ENCODE peak calls at places on chromosomes 13 and 19, in nine cellular contexts. One of them, this sample, is unnamed.

GRCh38 chr13:85334187-85334586 is 465.0 kb downstream of the SLITRK6 start:
- DNase-seq in IMR-90: no peak
- DNase-seq in tibial nerve: no peak
- DNase-seq in PC-9: no peak
- DNase-seq in GM23338: no peak
- DNase-seq in psoas muscle: no peak
- DNase-seq in suprapubic skin: no peak
- DNase-seq in heart left ventricle: no peak
- DNase-seq in right lobe of liver: no peak
- DNase-seq in this sample: peak; percentile 92

GRCh38 chr13:44323754-44324153 is 49.9 kb upstream of the SERP2 start:
- DNase-seq in suprapubic skin: no peak
- DNase-seq in psoas muscle: no peak
- DNase-seq in PC-9: no peak
- DNase-seq in tibial nerve: no peak
- DNase-seq in right lobe of liver: no peak
- DNase-seq in GM23338: no peak
- DNase-seq in heart left ventricle: no peak
- DNase-seq in IMR-90: no peak
- DNase-seq in this sample: no peak

GRCh38 chr19:15154002-15154612 is 46.7 kb downstream of the NOTCH3 start:
- DNase-seq in heart left ventricle: no peak
- DNase-seq in right lobe of liver: no peak
- DNase-seq in GM23338: peak; percentile 86
- DNase-seq in IMR-90: peak; percentile 53
- DNase-seq in psoas muscle: no peak
- DNase-seq in PC-9: peak; percentile 64
- DNase-seq in tibial nerve: no peak
- DNase-seq in suprapubic skin: no peak
- DNase-seq in this sample: peak; percentile 73

GRCh38 chr13:35712907-35713685 is 236.6 kb upstream of the MAB21L1 start:
- DNase-seq in tibial nerve: no peak
- DNase-seq in IMR-90: peak; percentile 71
- DNase-seq in PC-9: no peak
- DNase-seq in suprapubic skin: no peak
- DNase-seq in psoas muscle: no peak
- DNase-seq in right lobe of liver: no peak
- DNase-seq in GM23338: peak; percentile 29
- DNase-seq in heart left ventricle: no peak
- DNase-seq in this sample: peak; percentile 34

GRCh38 chr13:26923824-26924605 is 163.4 kb upstream of the GPR12 start:
- DNase-seq in right lobe of liver: no peak
- DNase-seq in suprapubic skin: no peak
- DNase-seq in IMR-90: peak; percentile 34
- DNase-seq in heart left ventricle: no peak
- DNase-seq in tibial nerve: no peak
- DNase-seq in GM23338: no peak
- DNase-seq in PC-9: no peak
- DNase-seq in psoas muscle: no peak
- DNase-seq in this sample: peak; percentile 4

GRCh38 chr13:92513672-92514071 is 712.9 kb upstream of the GPC6 start:
- DNase-seq in PC-9: no peak
- DNase-seq in right lobe of liver: no peak
- DNase-seq in GM23338: no peak
- DNase-seq in heart left ventricle: no peak
- DNase-seq in tibial nerve: no peak
- DNase-seq in IMR-90: peak; percentile 6
- DNase-seq in psoas muscle: no peak
- DNase-seq in suprapubic skin: no peak
- DNase-seq in this sample: no peak

GRCh38 chr19:11694533-11695439 is 44.0 kb downstream of the ZNF823 start:
- DNase-seq in GM23338: peak; percentile 99
- DNase-seq in psoas muscle: peak; percentile 92
- DNase-seq in tibial nerve: peak; percentile 91
- DNase-seq in heart left ventricle: peak; percentile 97
- DNase-seq in suprapubic skin: peak; percentile 98
- DNase-seq in right lobe of liver: peak; percentile 94
- DNase-seq in IMR-90: peak; percentile 86
- DNase-seq in PC-9: peak; percentile 94
- DNase-seq in this sample: peak; percentile 98

GRCh38 chr13:63124863-63125262 is 1709.2 kb upstream of the PCDH20 start:
- DNase-seq in heart left ventricle: no peak
- DNase-seq in GM23338: peak; percentile 34
- DNase-seq in IMR-90: peak; percentile 60
- DNase-seq in suprapubic skin: no peak
- DNase-seq in right lobe of liver: no peak
- DNase-seq in tibial nerve: no peak
- DNase-seq in PC-9: no peak
- DNase-seq in psoas muscle: no peak
- DNase-seq in this sample: peak; percentile 57

GRCh38 chr19:2591537-2592291 is 110.8 kb downstream of the GNG7 start:
- DNase-seq in IMR-90: no peak
- DNase-seq in tibial nerve: no peak
- DNase-seq in suprapubic skin: no peak
- DNase-seq in psoas muscle: no peak
- DNase-seq in heart left ventricle: no peak
- DNase-seq in PC-9: no peak
- DNase-seq in GM23338: no peak
- DNase-seq in right lobe of liver: no peak
- DNase-seq in this sample: no peak

GRCh38 chr19:44356383-44357111 is at the start of gene ZNF112:
- DNase-seq in tibial nerve: peak; percentile 54
- DNase-seq in right lobe of liver: peak; percentile 94
- DNase-seq in PC-9: peak; percentile 87
- DNase-seq in heart left ventricle: peak; percentile 91
- DNase-seq in psoas muscle: peak; percentile 80
- DNase-seq in GM23338: peak; percentile 98
- DNase-seq in suprapubic skin: peak; percentile 86
- DNase-seq in IMR-90: peak; percentile 91
- DNase-seq in this sample: peak; percentile 97

GRCh38 chr13:23547000-23547590 is 23.1 kb upstream of the TNFRSF19 start:
- DNase-seq in IMR-90: peak; percentile 7
- DNase-seq in PC-9: no peak
- DNase-seq in heart left ventricle: peak; percentile 77
- DNase-seq in right lobe of liver: no peak
- DNase-seq in GM23338: peak; percentile 69
- DNase-seq in suprapubic skin: no peak
- DNase-seq in psoas muscle: peak; percentile 53
- DNase-seq in tibial nerve: peak; percentile 27
- DNase-seq in this sample: no peak

GRCh38 chr13:32408296-32408998 is 19.5 kb downstream of the N4BP2L1 start:
- DNase-seq in GM23338: no peak
- DNase-seq in psoas muscle: no peak
- DNase-seq in suprapubic skin: no peak
- DNase-seq in tibial nerve: no peak
- DNase-seq in IMR-90: no peak
- DNase-seq in right lobe of liver: no peak
- DNase-seq in PC-9: no peak
- DNase-seq in heart left ventricle: no peak
- DNase-seq in this sample: no peak

GRCh38 chr13:60679131-60679530 is 282.1 kb downstream of the TDRD3 start:
- DNase-seq in psoas muscle: no peak
- DNase-seq in GM23338: no peak
- DNase-seq in tibial nerve: no peak
- DNase-seq in heart left ventricle: no peak
- DNase-seq in suprapubic skin: no peak
- DNase-seq in PC-9: no peak
- DNase-seq in right lobe of liver: no peak
- DNase-seq in IMR-90: no peak
- DNase-seq in this sample: no peak

GRCh38 chr13:101523154-101523669 is 70.7 kb downstream of the ITGBL1 start:
- DNase-seq in GM23338: no peak
- DNase-seq in psoas muscle: no peak
- DNase-seq in suprapubic skin: no peak
- DNase-seq in PC-9: no peak
- DNase-seq in right lobe of liver: no peak
- DNase-seq in IMR-90: no peak
- DNase-seq in tibial nerve: no peak
- DNase-seq in heart left ventricle: no peak
- DNase-seq in this sample: no peak

GRCh38 chr19:35466259-35466658 is 18.2 kb downstream of the FFAR2 start:
- DNase-seq in tibial nerve: no peak
- DNase-seq in PC-9: no peak
- DNase-seq in GM23338: no peak
- DNase-seq in heart left ventricle: no peak
- DNase-seq in suprapubic skin: no peak
- DNase-seq in IMR-90: no peak
- DNase-seq in right lobe of liver: no peak
- DNase-seq in psoas muscle: no peak
- DNase-seq in this sample: no peak

GRCh38 chr13:35527451-35527850 is 51.0 kb upstream of the MAB21L1 start:
- DNase-seq in heart left ventricle: no peak
- DNase-seq in GM23338: no peak
- DNase-seq in suprapubic skin: no peak
- DNase-seq in IMR-90: no peak
- DNase-seq in tibial nerve: no peak
- DNase-seq in right lobe of liver: no peak
- DNase-seq in PC-9: no peak
- DNase-seq in psoas muscle: no peak
- DNase-seq in this sample: no peak

GRCh38 chr13:75771818-75772217 is 135.7 kb downstream of the LMO7 start:
- DNase-seq in IMR-90: peak; percentile 91
- DNase-seq in psoas muscle: no peak
- DNase-seq in tibial nerve: no peak
- DNase-seq in right lobe of liver: no peak
- DNase-seq in GM23338: no peak
- DNase-seq in suprapubic skin: no peak
- DNase-seq in PC-9: no peak
- DNase-seq in heart left ventricle: no peak
- DNase-seq in this sample: no peak

GRCh38 chr13:75766636-75767035 is 130.5 kb downstream of the LMO7 start:
- DNase-seq in psoas muscle: no peak
- DNase-seq in suprapubic skin: no peak
- DNase-seq in IMR-90: no peak
- DNase-seq in GM23338: no peak
- DNase-seq in tibial nerve: no peak
- DNase-seq in right lobe of liver: no peak
- DNase-seq in PC-9: no peak
- DNase-seq in heart left ventricle: no peak
- DNase-seq in this sample: peak; percentile 80

GRCh38 chr13:75770164-75771145 is 134.3 kb downstream of the LMO7 start:
- DNase-seq in right lobe of liver: no peak
- DNase-seq in PC-9: no peak
- DNase-seq in heart left ventricle: no peak
- DNase-seq in suprapubic skin: no peak
- DNase-seq in GM23338: no peak
- DNase-seq in IMR-90: peak; percentile 65
- DNase-seq in tibial nerve: no peak
- DNase-seq in psoas muscle: no peak
- DNase-seq in this sample: no peak

GRCh38 chr13:75774176-75774575 is 138.0 kb downstream of the LMO7 start:
- DNase-seq in tibial nerve: no peak
- DNase-seq in IMR-90: peak; percentile 46
- DNase-seq in right lobe of liver: no peak
- DNase-seq in suprapubic skin: no peak
- DNase-seq in psoas muscle: no peak
- DNase-seq in PC-9: no peak
- DNase-seq in GM23338: no peak
- DNase-seq in heart left ventricle: no peak
- DNase-seq in this sample: no peak

GRCh38 chr13:75769141-75769905 is 133.2 kb downstream of the LMO7 start:
- DNase-seq in heart left ventricle: no peak
- DNase-seq in suprapubic skin: no peak
- DNase-seq in psoas muscle: no peak
- DNase-seq in IMR-90: no peak
- DNase-seq in PC-9: no peak
- DNase-seq in GM23338: no peak
- DNase-seq in tibial nerve: no peak
- DNase-seq in right lobe of liver: no peak
- DNase-seq in this sample: peak; percentile 65
- H3K4me1 ChIP-seq in heart left ventricle: peaks cover 32% of the 10 kb centered on the region
- H3K4me1 ChIP-seq in suprapubic skin: peaks cover 16% of the 10 kb centered on the region
- H3K4me1 ChIP-seq in psoas muscle: peaks cover 81% of the 10 kb centered on the region
- H3K4me1 ChIP-seq in IMR-90: peaks cover 21% of the 10 kb centered on the region
- H3K4me1 ChIP-seq in PC-9: peaks cover 29% of the 10 kb centered on the region
- H3K4me1 ChIP-seq in GM23338: no peaks in the 10 kb centered on the region
- H3K4me1 ChIP-seq in tibial nerve: peaks cover 42% of the 10 kb centered on the region
- H3K4me1 ChIP-seq in right lobe of liver: no peaks in the 10 kb centered on the region
- H3K4me1 ChIP-seq in this sample: peaks cover 48% of the 10 kb centered on the region

DNA sequence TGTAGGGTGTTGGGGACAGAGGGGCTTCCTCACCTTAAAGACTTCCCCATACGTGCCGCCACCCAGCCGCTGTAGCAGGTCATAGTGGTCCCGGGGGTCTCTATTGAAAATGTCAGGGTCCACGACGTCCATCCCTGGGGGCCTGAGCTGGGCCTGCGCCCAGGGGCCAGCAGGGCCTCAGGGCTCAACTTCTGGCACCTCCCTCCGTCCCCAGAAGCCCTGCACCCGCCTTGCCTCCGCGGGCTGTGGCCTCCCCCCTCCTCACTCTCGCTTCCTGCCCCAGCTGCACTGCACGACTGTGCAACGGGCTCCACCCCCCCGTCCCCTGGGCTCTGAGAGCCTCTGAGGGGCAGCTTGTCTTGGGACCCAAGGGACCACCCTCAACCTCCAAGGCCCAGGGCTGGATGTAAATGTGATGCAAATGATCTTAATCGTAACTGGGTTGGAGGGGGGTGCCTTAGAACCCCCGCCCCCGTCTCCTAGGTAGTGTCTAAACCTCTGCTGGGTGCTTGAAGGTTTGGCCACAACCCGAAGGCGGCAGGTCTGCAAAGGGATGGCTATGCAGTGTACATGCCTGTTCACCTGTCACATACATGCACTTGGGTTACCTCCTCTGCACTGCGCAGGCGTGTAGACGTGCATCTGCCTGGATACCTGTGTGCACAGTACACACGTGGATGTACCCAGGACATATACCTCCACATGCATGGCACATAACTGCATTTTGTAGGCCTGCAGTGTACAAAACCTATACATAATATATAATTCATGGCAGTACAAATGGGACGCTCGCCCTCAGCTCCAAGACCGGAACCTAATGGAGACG is at the start of gene MAP4K1:
- DNase-seq in right lobe of liver: peak; percentile 68
- DNase-seq in psoas muscle: peak; percentile 46
- DNase-seq in suprapubic skin: no peak
- DNase-seq in PC-9: no peak
- DNase-seq in tibial nerve: no peak
- DNase-seq in IMR-90: no peak
- DNase-seq in heart left ventricle: peak; percentile 66
- DNase-seq in GM23338: peak; percentile 19
- DNase-seq in this sample: no peak
- H3K36me3 ChIP-seq in right lobe of liver: no peaks in the 10 kb centered on the region
- H3K36me3 ChIP-seq in psoas muscle: peaks cover 29% of the 10 kb centered on the region
- H3K36me3 ChIP-seq in suprapubic skin: peaks cover 26% of the 10 kb centered on the region
- H3K36me3 ChIP-seq in PC-9: peaks cover 11% of the 10 kb centered on the region
- H3K36me3 ChIP-seq in tibial nerve: peaks cover 27% of the 10 kb centered on the region
- H3K36me3 ChIP-seq in IMR-90: peaks cover 10% of the 10 kb centered on the region
- H3K36me3 ChIP-seq in heart left ventricle: peaks cover 28% of the 10 kb centered on the region
- H3K36me3 ChIP-seq in GM23338: peaks cover 26% of the 10 kb centered on the region
- H3K36me3 ChIP-seq in this sample: peaks cover 26% of the 10 kb centered on the region

GRCh38 chr19:17435218-17435617 is 13.2 kb downstream of the TMEM221 start:
- DNase-seq in heart left ventricle: no peak
- DNase-seq in right lobe of liver: no peak
- DNase-seq in GM23338: no peak
- DNase-seq in PC-9: no peak
- DNase-seq in tibial nerve: no peak
- DNase-seq in suprapubic skin: no peak
- DNase-seq in psoas muscle: no peak
- DNase-seq in IMR-90: no peak
- DNase-seq in this sample: no peak
- TF ChIP-seq CTCF in heart left ventricle: no peak
- TF ChIP-seq CTCF in right lobe of liver: no peak
- TF ChIP-seq CTCF in GM23338: no peak
- TF ChIP-seq CTCF in PC-9: no peak
- TF ChIP-seq CTCF in tibial nerve: no peak
- TF ChIP-seq CTCF in suprapubic skin: no peak
- TF ChIP-seq CTCF in psoas muscle: no peak
- TF ChIP-seq CTCF in IMR-90: no peak
- TF ChIP-seq CTCF in this sample: no peak

GRCh38 chr19:38682872-38683392 is 35.5 kb downstream of the ACTN4 start:
- DNase-seq in heart left ventricle: no peak
- DNase-seq in GM23338: no peak
- DNase-seq in psoas muscle: no peak
- DNase-seq in IMR-90: no peak
- DNase-seq in PC-9: no peak
- DNase-seq in suprapubic skin: no peak
- DNase-seq in right lobe of liver: no peak
- DNase-seq in tibial nerve: no peak
- DNase-seq in this sample: no peak
- H3K4me1 ChIP-seq in heart left ventricle: peaks cover 99% of the 10 kb centered on the region
- H3K4me1 ChIP-seq in GM23338: peaks cover 51% of the 10 kb centered on the region
- H3K4me1 ChIP-seq in psoas muscle: peaks cover 90% of the 10 kb centered on the region
- H3K4me1 ChIP-seq in IMR-90: peaks cover 54% of the 10 kb centered on the region
- H3K4me1 ChIP-seq in PC-9: peaks cover 93% of the 10 kb centered on the region
- H3K4me1 ChIP-seq in suprapubic skin: peaks cover 93% of the 10 kb centered on the region
- H3K4me1 ChIP-seq in right lobe of liver: peaks cover 11% of the 10 kb centered on the region
- H3K4me1 ChIP-seq in tibial nerve: peaks cover 95% of the 10 kb centered on the region
- H3K4me1 ChIP-seq in this sample: peaks cover 34% of the 10 kb centered on the region

This sample was measured in A673.